ENCODE peak calls at places on chromosome 20, in seven cellular contexts. F is HCT116, Q is HepG2, H is IMR-90, P is GM12878, T is H1, M is K562. E is an unnamed sample.

GRCh38 chr20:62428008-62428384 is 657 bp upstream of the RBBP8NL start:
- DNase-seq in M (no peak), P (no peak), T (no peak), H (no peak), Q (no peak), F (no peak), E (no peak)

GRCh38 chr20:61976650-61977332 is 88.9 kb downstream of the TAF4 start:
- DNase-seq in P (no peak), M (no peak), Q (no peak), T (no peak), F (no peak), H (no peak), E (no peak)

GRCh38 chr20:38878798-38879197 is 47.4 kb upstream of the FAM83D start:
- DNase-seq in P (no peak), F (no peak), Q (peak), T (no peak), H (peak), M (no peak), E (no peak)

GRCh38 chr20:17417221-17417620 is 114.0 kb downstream of the BFSP1 start:
- DNase-seq in H (no peak), F (no peak), M (no peak), T (no peak), Q (no peak), P (no peak), E (no peak)

GRCh38 chr20:47315339-47315662 is 41.2 kb downstream of the ZMYND8 start:
- DNase-seq in Q (no peak), T (no peak), M (no peak), H (peak), F (no peak), P (no peak), E (peak)

GRCh38 chr20:40265872-40266533 is 423.0 kb downstream of the MAFB start:
- DNase-seq in Q (peak), H (no peak), M (no peak), T (no peak), P (no peak), F (no peak), E (no peak)

GRCh38 chr20:42095221-42095620 is 477.0 kb upstream of the CHD6 start:
- DNase-seq in F (no peak), H (no peak), P (no peak), M (no peak), Q (no peak), T (no peak), E (no peak)

GRCh38 chr20:2748551-2749342 is 51.7 kb downstream of the CPXM1 start:
- DNase-seq in M (no peak), T (peak), F (no peak), Q (no peak), H (no peak), P (no peak), E (no peak)

GRCh38 chr20:63497138-63497945 is 1.5 kb downstream of the EEF1A2 start:
- DNase-seq in F (no peak), P (no peak), H (no peak), T (peak), M (no peak), Q (no peak), E (no peak)

GRCh38 chr20:20367681-20368413 is at the start of gene INSM1:
- DNase-seq in H (no peak), T (no peak), Q (no peak), P (no peak), F (no peak), M (no peak), E (no peak)

GRCh38 chr20:4836935-4837334 is 115.2 kb downstream of the PRND start:
- DNase-seq in P (no peak), T (no peak), F (no peak), H (no peak), Q (no peak), M (no peak), E (no peak)

GRCh38 chr20:32538526-32538918 is 46.6 kb downstream of the NOL4L start:
- DNase-seq in F (no peak), M (no peak), Q (no peak), T (no peak), P (no peak), H (no peak), E (no peak)

GRCh38 chr20:45469336-45470261 is at the start of gene WFDC2:
- DNase-seq in T (peak), F (no peak), M (no peak), H (no peak), P (no peak), Q (no peak), E (no peak)

GRCh38 chr20:45823949-45824835 is 2.9 kb downstream of the TNNC2 start:
- DNase-seq in H (no peak), T (peak), F (no peak), M (no peak), P (no peak), Q (peak), E (no peak)

GRCh38 chr20:32192698-32193097 is 14.8 kb downstream of the PLAGL2 start:
- DNase-seq in P (no peak), H (no peak), T (no peak), M (no peak), Q (no peak), F (no peak), E (no peak)

GRCh38 chr20:45052698-45053440 is 48.1 kb downstream of the KCNS1 start:
- DNase-seq in M (no peak), Q (no peak), P (peak), T (no peak), F (no peak), H (peak), E (no peak)

GRCh38 chr20:1484438-1485120 is 6.6 kb downstream of the SIRPB2 start:
- DNase-seq in H (no peak), M (no peak), T (no peak), F (no peak), P (no peak), Q (no peak), E (no peak)

GRCh38 chr20:9051508-9051907 is 17.4 kb upstream of the PLCB4 start:
- DNase-seq in P (no peak), Q (peak), M (peak), F (peak), T (no peak), H (peak), E (peak)

DNA sequence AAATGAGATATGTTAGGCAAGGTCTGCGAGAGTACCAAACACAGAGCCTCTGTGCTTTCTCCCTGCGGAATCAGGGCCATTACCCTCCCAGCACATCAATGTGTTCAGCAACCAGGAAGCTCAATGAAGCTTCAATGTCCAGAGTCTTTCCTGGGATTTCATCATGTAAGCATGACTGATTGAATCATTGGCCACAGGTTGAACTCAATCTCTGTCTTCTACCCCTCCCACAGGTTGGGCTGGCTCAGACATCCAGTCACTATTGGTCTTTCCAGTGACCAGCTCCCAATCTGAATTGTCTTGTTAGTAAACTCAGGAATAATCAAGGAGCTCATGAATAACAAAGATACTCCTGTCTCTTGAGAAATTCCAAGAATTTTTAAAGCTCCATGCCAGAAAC is 2.7 kb upstream of the DTD1 start:
- DNase-seq in M (no peak), H (peak), T (no peak), Q (peak), F (peak), P (no peak), E (peak)
- TF ChIP-seq CEBPB in M (peak), H (peak), T (peak), Q (peak), F (peak), P (no peak), E (no peak)

GRCh38 chr20:15546624-15547023 is 1026.6 kb downstream of the KIF16B start:
- DNase-seq in T (no peak), M (no peak), F (no peak), Q (no peak), P (no peak), H (no peak), E (no peak)

GRCh38 chr20:15544727-15545126 is 1028.5 kb downstream of the KIF16B start:
- DNase-seq in M (no peak), H (no peak), T (no peak), Q (no peak), P (no peak), F (no peak), E (no peak)

GRCh38 chr20:15547109-15547508 is 1026.1 kb downstream of the KIF16B start:
- DNase-seq in F (no peak), M (no peak), H (no peak), T (no peak), Q (no peak), P (no peak), E (no peak)

GRCh38 chr20:15542655-15543054 is 1030.6 kb downstream of the KIF16B start:
- DNase-seq in F (no peak), M (no peak), H (no peak), P (no peak), Q (no peak), T (no peak), E (no peak)
- TF ChIP-seq CEBPB in F (no peak), M (no peak), H (no peak), P (no peak), Q (no peak), T (no peak), E (no peak)

GRCh38 chr20:34185766-34186620 is 55.2 kb upstream of the ASIP start:
- DNase-seq in F (no peak), T (no peak), Q (no peak), H (no peak), P (no peak), M (no peak), E (no peak)
- TF ChIP-seq CEBPB in F (no peak), T (no peak), Q (no peak), H (no peak), P (no peak), M (no peak), E (no peak)

GRCh38 chr20:25066386-25066785 is 8.4 kb upstream of the ACSS1 start:
- DNase-seq in F (no peak), H (no peak), P (no peak), Q (no peak), T (no peak), M (no peak), E (no peak)
- TF ChIP-seq CEBPB in F (no peak), H (no peak), P (no peak), Q (no peak), T (no peak), M (no peak), E (no peak)

GRCh38 chr20:11919046-11919445 is 1.4 kb downstream of the BTBD3 start:
- DNase-seq in Q (no peak), H (peak), T (no peak), P (no peak), F (no peak), M (no peak), E (no peak)
- TF ChIP-seq CEBPB in Q (no peak), H (no peak), T (no peak), P (no peak), F (no peak), M (no peak), E (no peak)

DNA sequence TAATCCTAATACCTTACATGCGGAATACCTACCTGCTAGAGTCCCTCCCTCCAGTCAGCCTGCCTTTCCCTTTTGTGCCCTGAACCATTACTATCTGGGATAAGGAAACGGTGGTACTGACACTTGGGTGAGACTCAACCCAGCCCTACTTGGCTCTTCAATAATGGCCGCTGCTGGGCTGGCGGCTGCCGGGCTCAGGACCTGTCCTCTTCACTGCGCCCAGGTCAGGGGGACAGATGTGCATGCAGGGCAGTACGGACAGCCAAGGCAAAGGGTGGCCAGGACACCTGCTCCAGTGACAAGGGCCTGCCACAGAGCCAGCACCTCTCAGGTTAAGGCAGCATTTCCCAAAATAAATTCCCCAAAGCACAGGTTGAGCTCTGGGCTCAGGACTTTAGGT is 29.9 kb downstream of the UBE2V1 start:
- DNase-seq in P (no peak), M (no peak), Q (no peak), T (no peak), F (no peak), H (no peak), E (no peak)
- TF ChIP-seq CEBPB in P (no peak), M (no peak), Q (no peak), T (no peak), F (no peak), H (no peak), E (no peak)

GRCh38 chr20:60097285-60097684 is 139.1 kb downstream of the CDH26 start:
- DNase-seq in Q (no peak), H (no peak), F (no peak), M (no peak), T (no peak), P (no peak), E (no peak)

GRCh38 chr20:60101894-60102281 is 143.7 kb downstream of the CDH26 start:
- DNase-seq in H (no peak), F (no peak), Q (no peak), T (no peak), M (no peak), P (no peak), E (no peak)

GRCh38 chr20:60102665-60103210 is 144.5 kb downstream of the CDH26 start:
- DNase-seq in M (no peak), Q (no peak), H (no peak), T (no peak), F (no peak), P (no peak), E (no peak)

GRCh38 chr20:60101201-60101893 is 143.1 kb downstream of the CDH26 start:
- DNase-seq in F (no peak), M (no peak), P (no peak), T (no peak), Q (no peak), H (no peak), E (no peak)

GRCh38 chr20:60100780-60101179 is 142.6 kb downstream of the CDH26 start:
- DNase-seq in P (no peak), H (no peak), M (no peak), T (no peak), F (no peak), Q (no peak), E (no peak)
- TF ChIP-seq CEBPB in P (no peak), H (no peak), M (no peak), T (no peak), F (no peak), Q (no peak), E (no peak)

DNA sequence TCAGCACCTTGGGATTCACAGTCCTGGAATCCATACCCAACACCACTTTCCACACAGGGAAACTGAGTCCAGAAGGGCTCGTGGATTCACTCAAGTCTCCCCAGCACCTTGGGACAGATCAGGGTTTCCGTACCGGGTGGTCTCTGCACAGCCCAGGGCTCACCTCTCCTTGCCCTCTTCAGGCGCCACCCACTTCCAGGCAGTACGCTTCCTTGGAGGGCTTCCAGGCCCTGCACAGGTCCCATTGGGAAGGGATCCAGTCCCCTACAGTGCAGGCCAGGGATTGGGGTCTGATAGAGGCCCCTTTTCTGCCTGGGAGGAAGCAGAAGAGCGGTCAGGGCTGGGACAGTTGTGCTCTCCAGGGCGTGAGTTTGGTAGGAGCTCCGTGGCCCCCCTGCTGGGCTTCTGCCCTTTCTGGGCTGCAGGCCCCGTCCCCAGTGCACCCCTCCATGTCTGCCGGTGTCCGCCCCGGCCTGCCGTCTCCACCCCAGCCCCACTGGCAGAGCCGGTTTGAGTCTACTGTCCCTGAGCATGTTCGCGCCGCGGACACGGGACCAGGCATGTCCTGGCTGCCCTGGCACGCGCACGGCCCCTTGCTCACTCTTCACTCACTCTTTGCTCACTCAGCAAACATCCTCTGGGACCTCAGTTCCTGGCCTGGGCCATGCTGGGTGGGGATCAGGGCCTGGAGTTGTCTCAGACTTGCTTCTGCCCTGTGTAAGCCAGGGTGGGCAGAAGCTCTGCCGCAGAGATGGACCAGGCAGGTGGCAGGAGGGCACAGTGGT is 12.6 kb downstream of the SRC start:
- DNase-seq in F (no peak), M (no peak), T (no peak), Q (no peak), H (no peak), P (no peak), E (no peak)
- TF ChIP-seq CEBPB in F (no peak), M (no peak), T (no peak), Q (no peak), H (no peak), P (no peak), E (no peak)